ENCODE peak calls at places on chromosomes 5 and 9, in ten cellular contexts. J is AG04449; I is EH; P is NCI-H510A treated with DMSO at 0.1 percent for 48 hours; Z is activated naive CD4-positive, alpha-beta T cell treated with Interleukin-2 at 50 U/mL for 16 hours; U is right lobe of liver; Y is Right ventricle myocardium superior; F is T-cell; B is activated T-cell treated with anti-CD3 and anti-CD28 coated beads for 1 hour; D is activated CD4-positive, alpha-beta memory T cell treated with anti-CD3 and anti-CD28 coated beads, Interleukin-2, amount 10 ng/mL, durations not matched to agents 7 days and 5 days. K is an unnamed sample.

GRCh38 chr5:135328128-135328687 is 70.8 kb downstream of the MACROH2A1 start:
- DNase-seq in P (no peak), I (no peak), U (no peak), Z (no peak), Y (no peak), F (no peak), D (no peak), J (no peak), B (no peak), K (no peak)

GRCh38 chr5:86971034-86971511 is 296.6 kb upstream of the RASA1 start:
- DNase-seq in F (no peak), Y (no peak), P (no peak), D (no peak), I (peak), J (no peak), U (no peak), Z (no peak), B (no peak), K (no peak)

GRCh38 chr5:65081071-65081470 is 312.3 kb downstream of the CWC27 start:
- DNase-seq in D (no peak), Z (no peak), U (no peak), F (no peak), P (no peak), J (no peak), I (no peak), Y (no peak), B (no peak), K (no peak)

GRCh38 chr9:128082173-128082572 is 14.1 kb downstream of the SLC25A25 start:
- DNase-seq in D (no peak), P (peak), B (no peak), F (no peak), J (no peak), U (no peak), Z (no peak), Y (no peak), I (no peak), K (no peak)

GRCh38 chr5:91025956-91026355 is 357.2 kb downstream of the ARRDC3 start:
- DNase-seq in Z (no peak), Y (no peak), F (no peak), J (no peak), U (no peak), I (no peak), D (no peak), P (no peak), B (no peak), K (no peak)

GRCh38 chr5:425714-426113 is 17.3 kb upstream of the EXOC3 start:
- DNase-seq in I (no peak), Y (no peak), J (no peak), U (no peak), B (no peak), D (peak), F (no peak), Z (no peak), P (no peak), K (no peak)

GRCh38 chr9:89489548-89490527 is 8.1 kb downstream of the SEMA4D start:
- DNase-seq in I (no peak), U (no peak), Z (no peak), B (no peak), F (peak), D (no peak), J (no peak), P (no peak), Y (no peak), K (no peak)

GRCh38 chr5:34563951-34564705 is 92.0 kb upstream of the RAI14 start:
- DNase-seq in I (no peak), F (no peak), B (no peak), U (no peak), Y (no peak), P (no peak), J (no peak), D (no peak), Z (no peak), K (no peak)

GRCh38 chr9:135165756-135166519 is 78.5 kb downstream of the OLFM1 start:
- DNase-seq in Y (peak), P (no peak), J (no peak), D (no peak), U (no peak), I (no peak), F (no peak), B (no peak), Z (no peak), K (no peak)

GRCh38 chr5:68533571-68534051 is 318.1 kb downstream of the PIK3R1 start:
- DNase-seq in B (no peak), D (no peak), I (no peak), P (peak), J (no peak), Y (no peak), Z (no peak), U (no peak), F (no peak), K (no peak)

GRCh38 chr5:170338933-170339779 is 41.6 kb upstream of the LCP2 start:
- DNase-seq in B (peak), Z (peak), I (no peak), D (peak), F (peak), P (no peak), Y (no peak), J (no peak), U (no peak), K (peak)

GRCh38 chr5:96384353-96384752 is 48.7 kb downstream of the PCSK1 start:
- DNase-seq in Y (peak), J (peak), B (no peak), Z (no peak), I (peak), F (no peak), U (no peak), D (no peak), P (no peak), K (no peak)

GRCh38 chr5:138963763-138964371 is 88.7 kb upstream of the LRRTM2 start:
- DNase-seq in U (no peak), D (no peak), F (no peak), Y (no peak), J (no peak), B (no peak), I (peak), P (no peak), Z (no peak), K (no peak)

GRCh38 chr5:75006821-75007536 is 45.4 kb downstream of the GCNT4 start:
- DNase-seq in U (no peak), D (no peak), Z (no peak), Y (no peak), F (no peak), I (peak), P (no peak), B (no peak), J (peak), K (no peak)

GRCh38 chr9:123471843-123472570 is 116.0 kb downstream of the CRB2 start:
- DNase-seq in B (no peak), U (no peak), J (no peak), I (no peak), P (no peak), Y (no peak), D (no peak), Z (no peak), F (no peak), K (no peak)

GRCh38 chr9:127680846-127681245 is 25.9 kb upstream of the CFAP157 start:
- DNase-seq in F (no peak), Z (no peak), D (no peak), U (no peak), Y (no peak), P (no peak), I (no peak), J (no peak), B (no peak), K (no peak)

GRCh38 chr9:93898502-93899426 is 56.4 kb downstream of the BARX1 start:
- DNase-seq in I (no peak), B (no peak), Y (peak), Z (no peak), D (peak), J (no peak), U (peak), P (no peak), F (no peak), K (no peak)

GRCh38 chr9:75812139-75812538 is 78.3 kb upstream of the PCSK5 start:
- DNase-seq in U (no peak), B (no peak), Y (no peak), J (no peak), F (no peak), P (no peak), Z (no peak), D (no peak), I (no peak), K (no peak)

GRCh38 chr9:110256142-110256391 is 240 bp downstream of the TXN start:
- DNase-seq in I (no peak), U (no peak), J (no peak), B (no peak), Y (no peak), P (no peak), Z (no peak), D (no peak), F (no peak), K (no peak)

GRCh38 chr5:123176224-123176937 is 87.3 kb downstream of the PRDM6 start:
- DNase-seq in Y (no peak), D (no peak), I (peak), P (no peak), J (no peak), B (no peak), U (no peak), Z (no peak), F (no peak), K (no peak)

GRCh38 chr9:134226221-134226930 is 62.0 kb upstream of the RNU6ATAC start:
- DNase-seq in B (no peak), F (no peak), P (no peak), I (peak), J (peak), U (peak), Y (peak), Z (no peak), D (no peak), K (no peak)

GRCh38 chr9:84697494-84698114 is 28.1 kb downstream of the NTRK2 start:
- DNase-seq in Y (peak), I (peak), B (peak), F (no peak), P (peak), Z (peak), U (peak), D (peak), J (no peak), K (peak)